ENCODE peak calls at places on chromosomes 11 and 22, in four cellular contexts. M, V, N and R are unnamed samples.

GRCh38 chr11:127106938-127107337 is 106.4 kb upstream of the KIRREL3 start:
- DNase-seq in M (no peak), V (no peak), N (no peak), R (no peak)

GRCh38 chr11:112931686-112932085 is 29.5 kb upstream of the NCAM1 start:
- DNase-seq in M (no peak), V (no peak), N (no peak), R (no peak)

GRCh38 chr22:48683640-48684039 is 1144.0 kb downstream of the BRD1 start:
- DNase-seq in M (no peak), V (no peak), N (peak; percentile 19), R (no peak)

GRCh38 chr22:39144101-39144815 is 8.2 kb downstream of the CBX7 start:
- DNase-seq in M (no peak), V (no peak), N (peak; percentile 43), R (peak; percentile 81)

GRCh38 chr11:126277322-126277721 is 5.6 kb upstream of the TIRAP start:
- DNase-seq in M (no peak), V (no peak), N (no peak), R (no peak)

GRCh38 chr11:62179995-62180394 is 10.0 kb upstream of the SCGB1D1 start:
- DNase-seq in M (no peak), V (no peak), N (no peak), R (no peak)

GRCh38 chr22:27749597-27750225 is 51.8 kb downstream of the MN1 start:
- DNase-seq in M (no peak), V (no peak), N (no peak), R (no peak)

GRCh38 chr11:33179431-33179830 is 18.2 kb upstream of the CSTF3 start:
- DNase-seq in M (no peak), V (no peak), N (peak; percentile 23), R (no peak)

GRCh38 chr11:62487698-62488551 is 58.7 kb downstream of the AHNAK start:
- DNase-seq in M (peak; percentile 27), V (no peak), N (no peak), R (no peak)

GRCh38 chr11:64909653-64910343 is 7.2 kb downstream of the ATG2A start:
- DNase-seq in M (no peak), V (no peak), N (no peak), R (no peak)

GRCh38 chr11:2699185-2699530 is 636 bp downstream of the KCNQ1OT1 start:
- DNase-seq in M (no peak), V (no peak), N (peak; percentile 30), R (no peak)

GRCh38 chr22:48708558-48709245 is 1119.0 kb downstream of the BRD1 start:
- DNase-seq in M (no peak), V (no peak), N (peak; percentile 23), R (no peak)

GRCh38 chr11:68436985-68437926 is 23.3 kb upstream of the PPP6R3 start:
- DNase-seq in M (no peak), V (peak; percentile 25), N (peak; percentile 86), R (no peak)

GRCh38 chr22:49046546-49047305 is 780.9 kb downstream of the BRD1 start:
- DNase-seq in M (peak; percentile 36), V (no peak), N (peak; percentile 67), R (no peak)

GRCh38 chr11:76119032-76119431 is 87.3 kb downstream of the WNT11 start:
- DNase-seq in M (no peak), V (no peak), N (no peak), R (no peak)

GRCh38 chr11:2807801-2808241 is 77.8 kb downstream of the CDKN1C start:
- DNase-seq in M (no peak), V (no peak), N (no peak), R (peak; percentile 77)

GRCh38 chr11:65424200-65425104 is 1.9 kb downstream of the NEAT1 start:
- DNase-seq in M (no peak), V (no peak), N (peak; percentile 53), R (peak; percentile 84)

GRCh38 chr11:119338318-119338890 is 2.3 kb downstream of the C1QTNF5 start:
- DNase-seq in M (peak; percentile 78), V (peak; percentile 29), N (peak; percentile 78), R (peak; percentile 91)

GRCh38 chr22:49031746-49032330 is 795.8 kb downstream of the BRD1 start:
- DNase-seq in M (no peak), V (no peak), N (no peak), R (no peak)

GRCh38 chr22:27809226-27809625 is 7.7 kb upstream of the MN1 start:
- DNase-seq in M (no peak), V (no peak), N (no peak), R (no peak)

GRCh38 chr22:21807545-21807944 is 59.9 kb downstream of the MAPK1 start:
- DNase-seq in M (no peak), V (no peak), N (no peak), R (no peak)

GRCh38 chr11:129283141-129283540 is 91.0 kb upstream of the ARHGAP32 start:
- DNase-seq in M (no peak), V (no peak), N (no peak), R (no peak)

GRCh38 chr11:75387742-75388294 is 11.5 kb upstream of the RPS3 start:
- DNase-seq in M (no peak), V (no peak), N (no peak), R (no peak)

GRCh38 chr11:104799251-104799650 is 99.0 kb downstream of the CASP12 start:
- DNase-seq in M (no peak), V (no peak), N (no peak), R (no peak)

GRCh38 chr11:41461057-41461681 is 1.7 kb upstream of the LRRC4C start:
- DNase-seq in M (no peak), V (no peak), N (peak; percentile 4), R (no peak)